ENCODE peak calls at places on chromosomes 13 and 19, in six cellular contexts. V is colonic mucosa; W is CD4-positive, alpha-beta T cell; A is tibial artery; C is dorsolateral prefrontal cortex; Y is psoas muscle. N is an unnamed sample.

GRCh38 chr19:33673258-33673875 is 51.6 kb downstream of the CHST8 start:
- DNase-seq in V (no peak), W (no peak), A (peak), C (no peak), Y (no peak), N (no peak)

GRCh38 chr13:75079226-75079625 is 402.7 kb downstream of the TBC1D4 start:
- DNase-seq in V (no peak), W (no peak), A (no peak), C (no peak), Y (no peak), N (no peak)

GRCh38 chr13:68996671-68997030 is 1111.0 kb upstream of the ATXN8OS start:
- DNase-seq in V (no peak), W (no peak), A (no peak), C (no peak), Y (no peak), N (no peak)

GRCh38 chr13:46307554-46307953 is 79.5 kb downstream of the RUBCNL start:
- DNase-seq in V (no peak), W (no peak), A (no peak), C (no peak), Y (no peak), N (no peak)

GRCh38 chr19:48391100-48392005 is at the start of gene KDELR1:
- DNase-seq in V (peak), W (peak), A (peak), C (peak), Y (peak), N (peak)

GRCh38 chr19:15210323-15210774 is 9.6 kb upstream of the NOTCH3 start:
- DNase-seq in V (no peak), W (no peak), A (peak), C (no peak), Y (peak), N (no peak)

GRCh38 chr13:76729690-76730089 is 156.5 kb downstream of the KCTD12 start:
- DNase-seq in V (no peak), W (no peak), A (no peak), C (no peak), Y (no peak), N (no peak)

GRCh38 chr13:84500016-84500415 is 617.7 kb upstream of the SLITRK1 start:
- DNase-seq in V (no peak), W (no peak), A (no peak), C (no peak), Y (no peak), N (no peak)

GRCh38 chr19:50777830-50778303 is 7.6 kb downstream of the GPR32 start:
- DNase-seq in V (no peak), W (no peak), A (no peak), C (no peak), Y (no peak), N (no peak)

GRCh38 chr19:32316034-32316433 is 29.4 kb upstream of the ZNF507 start:
- DNase-seq in V (no peak), W (no peak), A (no peak), C (no peak), Y (no peak), N (no peak)

DNA sequence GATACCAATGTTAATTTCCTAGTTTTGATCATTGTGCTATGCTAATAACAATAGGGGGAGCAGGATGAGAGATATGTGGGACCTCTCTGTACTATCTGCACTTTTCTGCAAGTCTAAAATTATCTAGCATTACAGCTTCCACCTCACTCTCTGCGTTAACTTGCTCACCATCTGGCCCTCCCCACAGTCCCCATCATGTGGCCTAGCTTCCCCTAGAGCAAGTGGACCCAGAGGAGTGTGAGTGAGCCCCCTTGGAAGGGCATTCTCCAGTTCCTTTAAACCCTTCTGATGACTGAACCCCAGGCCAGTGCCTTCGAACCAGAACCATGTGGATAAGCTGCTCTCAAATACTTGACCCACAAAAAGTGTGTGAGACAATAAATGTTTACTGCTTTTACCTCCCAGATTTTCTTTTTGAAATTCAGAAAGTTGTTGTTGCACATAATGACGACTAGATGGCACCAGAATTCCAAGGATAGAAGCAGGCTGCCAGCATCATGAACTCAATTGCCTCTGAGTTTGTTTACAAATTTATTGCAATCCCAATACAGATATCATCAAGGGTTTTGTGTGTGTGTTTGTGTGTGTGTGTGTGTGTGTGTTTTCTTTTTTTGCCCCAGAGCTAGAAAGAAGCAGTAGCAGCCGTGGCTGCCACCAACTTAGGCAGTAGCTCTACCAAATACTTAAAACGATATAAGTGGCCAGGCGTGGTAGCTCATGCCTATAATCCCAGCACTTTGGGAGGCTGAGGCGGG is 49.0 kb upstream of the ZNF780A start:
- DNase-seq in V (no peak), W (no peak), A (no peak), C (no peak), Y (no peak), N (no peak)
- TF ChIP-seq CTCF in V (peak), W (peak), A (peak), C (peak), Y (peak), N (peak)

GRCh38 chr19:10712041-10712440 is 5.8 kb upstream of the DNM2 start:
- DNase-seq in V (peak), W (no peak), A (no peak), C (no peak), Y (no peak), N (no peak)
- TF ChIP-seq CTCF in V (no peak), W (no peak), A (no peak), C (no peak), Y (no peak), N (no peak)

DNA sequence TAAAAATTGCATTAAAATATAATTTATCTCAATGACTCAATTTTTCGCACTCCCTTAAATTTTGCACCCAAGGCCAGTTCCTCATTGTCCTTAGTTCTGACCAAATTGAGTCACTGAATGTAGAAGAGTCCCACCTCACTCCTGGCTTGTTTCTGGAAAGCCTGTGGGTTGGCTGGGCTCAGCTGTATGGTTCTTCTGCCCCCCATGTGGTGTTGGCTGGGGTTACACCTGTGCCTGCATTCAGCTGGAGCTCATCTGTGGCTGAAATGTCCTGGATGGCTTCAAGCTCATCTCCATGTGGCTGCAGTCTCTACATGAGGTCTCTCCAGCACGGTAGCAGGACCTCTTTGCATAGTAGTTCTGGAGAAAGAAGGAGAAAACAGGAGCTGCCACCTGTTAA is 7.2 kb upstream of the IRGC start:
- DNase-seq in V (no peak), W (no peak), A (no peak), C (no peak), Y (no peak), N (no peak)
- TF ChIP-seq CTCF in V (no peak), W (no peak), A (no peak), C (no peak), Y (no peak), N (no peak)

GRCh38 chr13:24540236-24541126 is 27.9 kb upstream of the PARP4 start:
- DNase-seq in V (peak), W (no peak), A (no peak), C (no peak), Y (no peak), N (no peak)
- TF ChIP-seq CTCF in V (no peak), W (no peak), A (no peak), C (no peak), Y (no peak), N (no peak)

GRCh38 chr13:113397606-113398425 is 33.9 kb upstream of the GRTP1 start:
- DNase-seq in V (no peak), W (no peak), A (no peak), C (peak), Y (no peak), N (no peak)
- TF ChIP-seq CTCF in V (no peak), W (no peak), A (no peak), C (no peak), Y (no peak), N (no peak)

N was measured in natural killer cell.